ENCODE peak calls at places on chromosomes 7 and 10, in six cellular contexts. F, R, D, N, U and O are unnamed samples.

GRCh38 chr7:801940-802364 is 30.3 kb upstream of the SUN1 start:
- DNase-seq in F (no peak), R (peak; percentile 58), D (peak; percentile 40), N (peak; percentile 70), U (no peak), O (peak; percentile 32)

GRCh38 chr10:14220026-14220425 is 110.7 kb downstream of the FRMD4A start:
- DNase-seq in F (no peak), R (no peak), D (no peak), N (no peak), U (no peak), O (no peak)

GRCh38 chr7:26688388-26688787 is 176.0 kb downstream of the SKAP2 start:
- DNase-seq in F (peak; percentile 10), R (no peak), D (no peak), N (no peak), U (no peak), O (no peak)

GRCh38 chr7:44693641-44694313 is 54.9 kb upstream of the ZMIZ2 start:
- DNase-seq in F (no peak), R (peak; percentile 76), D (peak; percentile 67), N (no peak), U (no peak), O (peak; percentile 54)

GRCh38 chr10:123858039-123858740 is 33.4 kb downstream of the CPXM2 start:
- DNase-seq in F (no peak), R (no peak), D (no peak), N (no peak), U (no peak), O (no peak)

GRCh38 chr10:97117372-97117771 is 68.4 kb downstream of the SLIT1 start:
- DNase-seq in F (peak; percentile 42), R (no peak), D (no peak), N (no peak), U (no peak), O (no peak)

GRCh38 chr10:62726142-62726541 is 78.4 kb upstream of the ADO start:
- DNase-seq in F (no peak), R (no peak), D (no peak), N (no peak), U (peak; percentile 80), O (no peak)

GRCh38 chr7:124762611-124763143 is 2.9 kb downstream of the GPR37 start:
- DNase-seq in F (no peak), R (no peak), D (no peak), N (no peak), U (no peak), O (no peak)

GRCh38 chr7:156497776-156498509 is 142.6 kb upstream of the RNF32 start:
- DNase-seq in F (no peak), R (no peak), D (no peak), N (no peak), U (no peak), O (no peak)

GRCh38 chr10:4061441-4061951 is 276.5 kb upstream of the KLF6 start:
- DNase-seq in F (no peak), R (peak; percentile 59), D (peak; percentile 58), N (no peak), U (no peak), O (peak; percentile 35)

GRCh38 chr7:157691521-157692155 is 354.8 kb downstream of the DNAJB6 start:
- DNase-seq in F (no peak), R (no peak), D (no peak), N (peak; percentile 70), U (no peak), O (no peak)

GRCh38 chr7:37065779-37066271 is 341.5 kb upstream of the AOAH start:
- DNase-seq in F (no peak), R (no peak), D (no peak), N (no peak), U (peak; percentile 70), O (no peak)

GRCh38 chr7:37069336-37069735 is 345.0 kb upstream of the AOAH start:
- DNase-seq in F (no peak), R (no peak), D (no peak), N (no peak), U (no peak), O (no peak)

GRCh38 chr7:37071124-37071523 is 346.8 kb upstream of the AOAH start:
- DNase-seq in F (no peak), R (no peak), D (no peak), N (no peak), U (no peak), O (no peak)

GRCh38 chr7:37067961-37068536 is 343.8 kb upstream of the AOAH start:
- DNase-seq in F (no peak), R (no peak), D (no peak), N (no peak), U (peak; percentile 30), O (no peak)

DNA sequence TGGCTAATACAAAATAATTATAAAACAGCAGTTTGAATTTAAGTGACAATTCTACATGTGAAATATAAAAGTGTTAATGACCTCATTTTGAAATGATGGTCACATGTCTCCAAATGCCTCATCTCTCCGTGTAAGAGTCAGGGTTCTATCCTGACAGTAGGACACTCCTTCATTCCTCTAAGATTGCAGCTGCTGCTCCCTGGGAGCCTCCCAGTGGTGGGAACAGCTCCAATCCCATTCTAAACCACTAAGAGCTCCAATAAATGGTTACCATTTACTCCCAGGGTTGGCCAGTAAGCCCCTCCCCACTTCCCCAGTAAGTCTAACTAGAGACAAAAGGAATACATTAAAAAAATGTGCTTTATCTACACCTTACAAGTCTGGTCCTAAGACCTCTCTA is 344.6 kb upstream of the AOAH start:
- DNase-seq in F (no peak), R (no peak), D (no peak), N (no peak), U (no peak), O (no peak)
- TF ChIP-seq CTCF in F (no peak), R (no peak), D (no peak), N (no peak), U (no peak), O (no peak)

DNA sequence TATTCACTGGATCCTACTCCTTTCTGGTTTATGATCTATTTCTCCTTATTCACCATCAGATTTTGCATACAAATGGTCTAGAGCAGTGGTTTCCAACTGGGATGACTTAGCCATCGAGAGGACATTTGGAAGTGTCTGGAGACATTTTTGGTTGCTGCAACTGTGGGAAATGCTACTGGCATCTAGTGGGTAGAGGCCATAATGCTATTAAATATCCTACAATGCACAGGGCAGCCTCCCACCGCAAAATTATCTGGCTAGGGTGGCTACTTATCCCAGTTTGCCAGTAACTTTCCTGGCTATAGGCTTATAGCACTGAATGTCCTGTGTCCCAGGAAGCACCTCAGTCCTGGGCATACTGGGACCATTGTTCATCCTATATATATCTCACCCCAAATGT is 21.5 kb upstream of the DDX50 start:
- DNase-seq in F (no peak), R (no peak), D (no peak), N (no peak), U (no peak), O (no peak)
- TF ChIP-seq CTCF in F (no peak), R (no peak), D (no peak), N (no peak), U (no peak), O (no peak)

GRCh38 chr10:78614744-78615143 is 454.0 kb upstream of the ZMIZ1 start:
- DNase-seq in F (no peak), R (no peak), D (no peak), N (no peak), U (no peak), O (no peak)
- TF ChIP-seq CTCF in F (no peak), R (no peak), D (no peak), N (no peak), U (no peak), O (no peak)

GRCh38 chr10:17910144-17910789 is 41.5 kb upstream of the SLC39A12 start:
- DNase-seq in F (peak; percentile 60), R (no peak), D (no peak), N (no peak), U (peak; percentile 59), O (peak; percentile 56)
- TF ChIP-seq CTCF in F (peak; percentile 76), R (peak; percentile 55), D (peak; percentile 62), N (peak; percentile 39), U (peak; percentile 53), O (peak; percentile 52)